ENCODE peak calls at places on chromosome 7, in nine cellular contexts. P is adrenal gland; S is CD8-positive, alpha-beta memory T cell; W is upper lobe of right lung; B is breast epithelium; O is pancreas; I is Peyer's patch; V is tibial nerve; K is transverse colon. Y is an unnamed sample. For H3K4me1, the result is how much of the 10 kb centered on the place peaks cover.

GRCh38 chr7:70614237-70614984 is 517.5 kb upstream of the GALNT17 start:
- DNase-seq in O (peak), P (peak), W (no peak), K (peak), V (peak), B (peak), I (no peak), S (no peak), Y (peak)

GRCh38 chr7:136278057-136278456 is 300.9 kb upstream of the MTPN start:
- DNase-seq in O (no peak), S (no peak), W (no peak), V (no peak), K (no peak), I (no peak), P (no peak), B (peak), Y (no peak)

GRCh38 chr7:125599387-125599786 is 669.8 kb upstream of the POT1 start:
- DNase-seq in S (no peak), V (no peak), B (no peak), K (no peak), P (no peak), O (no peak), I (no peak), W (no peak), Y (no peak)

GRCh38 chr7:23389701-23390100 is 80.6 kb downstream of the IGF2BP3 start:
- DNase-seq in W (no peak), P (no peak), O (no peak), K (no peak), B (no peak), S (no peak), V (no peak), I (no peak), Y (no peak)

GRCh38 chr7:84705701-84706100 is 481.2 kb downstream of the SEMA3D start:
- DNase-seq in O (no peak), I (peak), W (no peak), K (no peak), B (no peak), S (no peak), V (no peak), P (no peak), Y (no peak)

GRCh38 chr7:46525876-46526275 is 604.8 kb upstream of the IGFBP3 start:
- DNase-seq in B (no peak), V (no peak), W (no peak), I (no peak), S (no peak), O (no peak), K (peak), P (no peak), Y (no peak)

GRCh38 chr7:117212969-117213877 is 109.6 kb downstream of the WNT2 start:
- DNase-seq in W (no peak), O (peak), I (peak), V (peak), B (no peak), K (peak), P (peak), S (peak), Y (peak)

GRCh38 chr7:99410635-99411034 is 1.9 kb downstream of the BUD31 start:
- DNase-seq in B (no peak), P (no peak), K (no peak), W (no peak), I (no peak), O (no peak), V (no peak), S (no peak), Y (no peak)

GRCh38 chr7:92576296-92576695 is 13.9 kb downstream of the FAM133B start:
- DNase-seq in V (no peak), P (no peak), I (no peak), O (no peak), K (no peak), B (no peak), S (no peak), W (no peak), Y (no peak)

GRCh38 chr7:8751557-8752231 is 318.3 kb downstream of the NXPH1 start:
- DNase-seq in V (no peak), K (peak), I (no peak), P (no peak), O (no peak), S (no peak), W (no peak), B (no peak), Y (no peak)

GRCh38 chr7:774161-775109 is 47.4 kb upstream of the PRKAR1B start:
- DNase-seq in B (peak), W (peak), V (peak), S (peak), I (peak), K (peak), O (peak), P (peak), Y (no peak)

GRCh38 chr7:20307901-20308300 is 22.8 kb upstream of the ITGB8 start:
- DNase-seq in O (no peak), P (no peak), V (no peak), W (no peak), K (no peak), S (no peak), B (no peak), I (no peak), Y (no peak)

GRCh38 chr7:134885967-134886352 is 100.3 kb upstream of the AGBL3 start:
- DNase-seq in S (no peak), W (no peak), O (no peak), K (no peak), P (peak), I (no peak), V (no peak), B (no peak), Y (no peak)

GRCh38 chr7:22647451-22648257 is 79.3 kb upstream of the IL6 start:
- DNase-seq in S (no peak), I (no peak), K (no peak), P (no peak), O (no peak), W (no peak), B (no peak), V (no peak), Y (no peak)

GRCh38 chr7:151518105-151518780 is 1.5 kb downstream of the RHEB start:
- DNase-seq in S (peak), V (peak), I (peak), O (peak), K (peak), P (peak), W (peak), B (peak), Y (peak)

GRCh38 chr7:19744075-19744474 is 29.3 kb downstream of the TMEM196 start:
- DNase-seq in O (no peak), K (no peak), B (no peak), V (no peak), I (no peak), S (no peak), P (no peak), W (no peak), Y (no peak)

GRCh38 chr7:112907658-112908057 is 117.5 kb upstream of the TMEM168 start:
- DNase-seq in B (no peak), S (no peak), O (no peak), V (no peak), P (no peak), I (no peak), W (no peak), K (no peak), Y (no peak)

GRCh38 chr7:24930856-24931255 is 49.1 kb downstream of the OSBPL3 start:
- DNase-seq in P (no peak), V (no peak), B (no peak), K (no peak), I (no peak), W (no peak), S (no peak), O (no peak), Y (no peak)

GRCh38 chr7:33623267-33623666 is 282.1 kb upstream of the BMPER start:
- DNase-seq in W (no peak), P (no peak), B (no peak), K (no peak), I (no peak), S (no peak), V (no peak), O (no peak), Y (no peak)

GRCh38 chr7:139697031-139697430 is 80.8 kb downstream of the HIPK2 start:
- DNase-seq in V (no peak), O (no peak), B (no peak), S (no peak), W (no peak), P (no peak), K (no peak), I (no peak), Y (no peak)

GRCh38 chr7:37577901-37578300 is 105.7 kb upstream of the GPR141 start:
- DNase-seq in O (no peak), I (no peak), K (no peak), V (no peak), S (no peak), W (no peak), P (no peak), B (no peak), Y (no peak)

GRCh38 chr7:103704701-103705100 is 258.7 kb upstream of the SLC26A5 start:
- DNase-seq in W (no peak), S (no peak), O (no peak), B (no peak), I (no peak), K (no peak), P (no peak), V (peak), Y (no peak)

GRCh38 chr7:55438765-55439525 is 73.8 kb downstream of the LANCL2 start:
- DNase-seq in O (peak), B (no peak), P (peak), S (no peak), K (peak), W (peak), V (no peak), I (no peak), Y (no peak)

GRCh38 chr7:130961128-130961601 is 227.2 kb upstream of the KLF14 start:
- DNase-seq in O (no peak), W (no peak), P (no peak), K (peak), B (no peak), S (peak), V (no peak), I (peak), Y (no peak)

GRCh38 chr7:12683678-12684077 is 3.8 kb upstream of the ARL4A start:
- DNase-seq in I (no peak), O (no peak), P (no peak), B (no peak), K (no peak), W (no peak), S (no peak), V (no peak), Y (no peak)

GRCh38 chr7:55526770-55527169 is 45.5 kb downstream of the VOPP1 start:
- DNase-seq in W (no peak), S (no peak), B (no peak), V (peak), O (no peak), K (no peak), I (peak), P (no peak), Y (no peak)

GRCh38 chr7:147197006-147197405 is 1080.4 kb downstream of the CNTNAP2 start:
- DNase-seq in K (no peak), O (no peak), P (no peak), B (no peak), V (no peak), W (no peak), I (no peak), S (no peak), Y (no peak)

GRCh38 chr7:55524558-55525310 is 47.6 kb downstream of the VOPP1 start:
- DNase-seq in K (no peak), B (no peak), O (no peak), P (peak), I (peak), S (no peak), V (peak), W (no peak), Y (no peak)

GRCh38 chr7:45435846-45436245 is 138.3 kb upstream of the ADCY1 start:
- DNase-seq in P (no peak), V (no peak), B (no peak), O (no peak), W (no peak), S (no peak), K (no peak), I (no peak), Y (no peak)

GRCh38 chr7:158805414-158805813 is 23.9 kb downstream of the ESYT2 start:
- DNase-seq in O (no peak), P (no peak), W (no peak), K (no peak), V (no peak), S (no peak), I (no peak), B (no peak), Y (no peak)

GRCh38 chr7:158804335-158804734 is 25.0 kb downstream of the ESYT2 start:
- DNase-seq in V (no peak), I (no peak), P (no peak), S (no peak), K (no peak), O (no peak), W (no peak), B (no peak), Y (no peak)

GRCh38 chr7:158808126-158808525 is 21.2 kb downstream of the ESYT2 start:
- DNase-seq in B (no peak), I (no peak), S (no peak), K (no peak), P (no peak), W (no peak), O (no peak), V (no peak), Y (no peak)

GRCh38 chr7:158803226-158803944 is 25.9 kb downstream of the ESYT2 start:
- DNase-seq in V (no peak), W (no peak), S (no peak), O (no peak), P (no peak), K (no peak), B (no peak), I (no peak), Y (no peak)

DNA sequence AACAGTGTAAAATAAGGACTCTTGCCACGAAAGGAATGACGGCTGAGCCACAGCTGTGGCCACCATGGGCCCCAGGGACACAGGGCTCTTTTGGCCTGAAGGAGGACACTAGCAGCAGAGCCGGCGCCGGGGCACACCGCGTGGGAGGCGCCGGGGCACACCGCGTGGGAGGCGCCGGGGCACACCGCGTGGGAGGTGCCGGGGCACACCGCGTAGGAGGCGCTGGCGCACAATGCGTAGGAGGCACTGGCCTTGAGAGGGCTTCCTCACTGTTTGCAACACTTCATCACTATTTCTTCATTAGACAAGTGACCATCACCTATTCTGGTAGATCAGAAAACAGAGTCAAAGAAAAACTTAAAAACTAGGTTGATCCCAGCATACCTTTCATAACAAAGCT is 23.4 kb downstream of the ESYT2 start:
- DNase-seq in S (no peak), K (no peak), W (no peak), V (no peak), O (no peak), B (no peak), I (no peak), P (no peak), Y (no peak)
- H3K4me1 ChIP-seq in S (under half), K (under half), W (under half), V (under half), O (under half), B (under half), I (under half), P (under half), Y (under half)

DNA sequence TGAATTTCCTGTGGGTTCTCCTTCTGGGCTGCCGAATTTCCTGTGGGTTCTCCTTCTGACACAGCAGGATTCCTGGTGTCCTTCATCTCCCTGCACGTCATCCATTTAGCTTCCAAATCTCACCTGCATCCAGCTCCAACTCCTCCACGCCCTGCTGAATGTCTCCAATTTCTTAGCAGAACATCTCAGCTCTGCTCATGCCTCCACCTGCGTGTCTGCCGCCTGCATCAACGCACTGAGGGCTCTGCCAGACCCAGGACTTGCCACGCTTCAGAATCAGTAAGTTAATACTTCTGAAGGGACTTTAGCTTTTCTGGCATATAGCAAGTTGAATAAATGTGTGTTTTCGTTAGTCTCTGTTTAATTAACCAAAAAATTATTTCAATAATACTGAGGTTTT is 31.1 kb upstream of the VIPR2 start:
- DNase-seq in O (no peak), V (no peak), W (no peak), B (no peak), P (no peak), S (no peak), K (no peak), I (no peak), Y (no peak)
- H3K27ac ChIP-seq in O (no peak), V (no peak), W (no peak), B (no peak), P (no peak), S (no peak), K (no peak), I (no peak), Y (no peak)

GRCh38 chr7:158865977-158866376 is 9.6 kb downstream of the DYNC2I1 start:
- DNase-seq in W (no peak), K (no peak), P (no peak), I (no peak), V (no peak), B (no peak), O (no peak), S (no peak), Y (no peak)
- H3K4me3 ChIP-seq in W (no peak), K (no peak), P (no peak), I (no peak), V (no peak), B (no peak), O (no peak), S (no peak), Y (no peak)

GRCh38 chr7:47788083-47788482 is 160.2 kb downstream of the PKD1L1 start:
- DNase-seq in K (no peak), B (no peak), S (no peak), W (no peak), O (no peak), P (no peak), I (no peak), V (no peak), Y (no peak)

GRCh38 chr7:47785923-47786556 is 162.2 kb downstream of the PKD1L1 start:
- DNase-seq in W (no peak), V (no peak), B (no peak), O (no peak), P (no peak), K (no peak), S (no peak), I (no peak), Y (no peak)

GRCh38 chr7:47783456-47784240 is 164.6 kb downstream of the PKD1L1 start:
- DNase-seq in K (no peak), V (peak), W (no peak), O (no peak), P (peak), B (no peak), I (no peak), S (no peak), Y (peak)

GRCh38 chr7:47786557-47787248 is 161.6 kb downstream of the PKD1L1 start:
- DNase-seq in W (no peak), I (peak), B (peak), V (peak), S (no peak), K (peak), P (peak), O (no peak), Y (peak)

DNA sequence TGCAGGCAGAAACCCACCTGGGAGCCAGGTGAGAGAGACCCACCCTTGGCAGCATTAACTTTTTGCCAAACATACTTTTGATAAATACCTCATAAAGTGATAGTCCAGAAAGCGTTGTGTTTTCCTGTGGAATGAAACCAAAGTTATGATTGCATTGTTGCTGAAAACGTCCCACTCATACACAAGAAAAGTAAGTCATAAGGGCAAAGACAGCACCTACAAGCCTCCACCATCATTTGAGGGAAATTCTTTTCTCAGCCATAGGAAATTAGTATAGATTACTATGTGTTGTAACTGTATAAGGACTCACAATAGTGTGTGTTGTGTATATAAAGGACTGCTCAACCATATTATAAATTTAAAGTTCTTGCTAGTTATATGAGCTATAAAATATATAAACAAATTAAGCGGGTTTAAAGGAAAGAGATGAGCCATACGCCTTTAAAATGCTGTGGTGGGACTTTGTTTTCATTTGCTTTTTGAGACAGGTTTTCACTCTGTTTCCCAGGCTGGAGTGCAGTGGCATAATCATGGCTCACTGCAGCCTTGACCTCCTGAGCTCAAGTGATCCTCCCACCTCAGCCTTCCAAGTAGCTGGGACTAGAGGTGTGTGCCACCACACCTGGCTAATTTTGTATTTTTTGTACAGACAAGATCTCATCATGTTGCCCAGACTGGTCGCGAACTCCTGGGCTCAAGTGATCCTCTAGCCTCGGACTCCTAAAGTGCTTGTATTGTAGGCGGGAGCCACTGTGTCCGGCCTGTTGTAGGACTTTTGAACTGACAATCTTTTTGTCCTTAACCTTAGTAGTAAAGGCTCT is 160.8 kb downstream of the PKD1L1 start:
- DNase-seq in V (no peak), S (no peak), W (no peak), B (no peak), K (no peak), O (no peak), I (no peak), P (no peak), Y (no peak)
- H3K4me1 ChIP-seq in V (under half), S (under half), W (under half), B (under half), K (under half), O (under half), I (under half), P (under half), Y (under half)

GRCh38 chr7:28243861-28244260 is 63.3 kb upstream of the JAZF1 start:
- DNase-seq in O (no peak), S (no peak), W (no peak), K (no peak), P (no peak), V (no peak), I (no peak), B (no peak), Y (no peak)
- H3K27ac ChIP-seq in O (no peak), S (no peak), W (no peak), K (no peak), P (no peak), V (no peak), I (no peak), B (no peak), Y (no peak)

DNA sequence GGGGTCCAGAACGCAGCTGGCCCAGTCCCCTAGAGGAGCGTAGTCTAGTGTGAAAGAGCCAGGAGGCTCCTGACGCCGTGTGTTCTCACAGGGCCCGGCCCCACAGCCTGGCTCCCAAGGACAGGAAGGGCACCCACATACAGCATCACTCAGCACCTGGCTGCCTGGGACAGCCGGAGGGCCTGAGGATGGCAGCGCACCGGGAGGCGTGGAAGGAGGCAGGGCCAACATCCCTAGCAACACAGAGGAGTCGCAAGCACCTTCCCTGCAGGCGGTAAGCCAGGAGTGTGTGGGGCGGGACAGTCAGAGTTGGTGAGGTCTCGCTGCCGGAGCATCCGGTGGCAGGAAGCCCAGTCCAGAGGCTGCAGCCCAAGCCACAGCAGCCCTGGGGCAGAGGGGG is 125.8 kb downstream of the MAD1L1 start:
- DNase-seq in O (no peak), V (no peak), K (no peak), S (no peak), P (peak), B (peak), W (no peak), I (no peak), Y (no peak)
- H3K4me3 ChIP-seq in O (no peak), V (no peak), K (no peak), S (no peak), P (no peak), B (peak), W (no peak), I (no peak), Y (no peak)

GRCh38 chr7:105799006-105799405 is 77.4 kb downstream of the ATXN7L1 start:
- DNase-seq in W (no peak), B (no peak), V (no peak), S (no peak), I (no peak), O (no peak), P (no peak), K (no peak), Y (no peak)
- H3K4me1 ChIP-seq in W (under half), B (under half), V (under half), S (under half), I (under half), O (under half), P (under half), K (under half), Y (under half)